ENCODE peak calls at places on chromosome 9, in nine cellular contexts. F, X, D, E, I, R, G, P and A are unnamed samples.

GRCh38 chr9:13758876-13759275 is 479.4 kb upstream of the MPDZ start:
- DNase-seq in F (no peak), X (no peak), D (no peak), E (peak; percentile 16), I (no peak), R (no peak), G (no peak), P (no peak), A (no peak)

GRCh38 chr9:26786571-26786970 is 106.0 kb downstream of the CAAP1 start:
- DNase-seq in F (no peak), X (no peak), D (no peak), E (no peak), I (no peak), R (no peak), G (no peak), P (no peak), A (no peak)

GRCh38 chr9:135330685-135331590 is 148.6 kb upstream of the PPP1R26 start:
- DNase-seq in F (no peak), X (no peak), D (peak; percentile 1), E (no peak), I (no peak), R (no peak), G (no peak), P (no peak), A (no peak)

GRCh38 chr9:130791279-130791894 is 43.7 kb upstream of the ABL1 start:
- DNase-seq in F (no peak), X (no peak), D (no peak), E (no peak), I (no peak), R (no peak), G (no peak), P (no peak), A (no peak)

GRCh38 chr9:20355022-20355421 is 267.3 kb downstream of the MLLT3 start:
- DNase-seq in F (peak; percentile 29), X (peak; percentile 78), D (no peak), E (no peak), I (no peak), R (peak; percentile 53), G (peak; percentile 88), P (peak; percentile 12), A (no peak)

GRCh38 chr9:136589766-136590740 is 44.2 kb upstream of the NOTCH1 start:
- DNase-seq in F (no peak), X (no peak), D (no peak), E (no peak), I (no peak), R (no peak), G (no peak), P (no peak), A (no peak)

GRCh38 chr9:7549261-7549660 is 250.3 kb downstream of the DMAC1 start:
- DNase-seq in F (no peak), X (no peak), D (no peak), E (peak; percentile 32), I (no peak), R (no peak), G (peak; percentile 14), P (peak; percentile 34), A (peak; percentile 34)

GRCh38 chr9:26673276-26673675 is 219.3 kb downstream of the CAAP1 start:
- DNase-seq in F (no peak), X (no peak), D (no peak), E (no peak), I (no peak), R (no peak), G (no peak), P (no peak), A (no peak)

GRCh38 chr9:87442451-87442850 is 55.2 kb upstream of the DAPK1 start:
- DNase-seq in F (no peak), X (no peak), D (no peak), E (no peak), I (no peak), R (no peak), G (no peak), P (no peak), A (no peak)

GRCh38 chr9:108511200-108511756 is 344.5 kb downstream of the ACTL7B start:
- DNase-seq in F (no peak), X (peak; percentile 11), D (no peak), E (no peak), I (no peak), R (peak; percentile 84), G (peak; percentile 84), P (no peak), A (no peak)

GRCh38 chr9:2087500-2088313 is 72.6 kb downstream of the SMARCA2 start:
- DNase-seq in F (peak; percentile 53), X (peak; percentile 43), D (no peak), E (no peak), I (no peak), R (no peak), G (peak; percentile 64), P (peak; percentile 33), A (no peak)

GRCh38 chr9:115200711-115201505 is 83.0 kb upstream of the TNC start:
- DNase-seq in F (no peak), X (no peak), D (no peak), E (no peak), I (no peak), R (peak; percentile 86), G (peak; percentile 64), P (no peak), A (no peak)

GRCh38 chr9:98347642-98348041 is 92.2 kb upstream of the TBC1D2 start:
- DNase-seq in F (no peak), X (no peak), D (no peak), E (no peak), I (no peak), R (no peak), G (no peak), P (no peak), A (no peak)

GRCh38 chr9:86763795-86764194 is 183.5 kb downstream of the GAS1 start:
- DNase-seq in F (no peak), X (no peak), D (no peak), E (no peak), I (no peak), R (no peak), G (no peak), P (no peak), A (no peak)

GRCh38 chr9:115164511-115164974 is 46.6 kb upstream of the TNC start:
- DNase-seq in F (peak; percentile 93), X (no peak), D (no peak), E (no peak), I (no peak), R (no peak), G (peak; percentile 45), P (peak; percentile 44), A (peak; percentile 70)

GRCh38 chr9:133603165-133603927 is 5.8 kb downstream of the FAM163B start:
- DNase-seq in F (no peak), X (no peak), D (no peak), E (no peak), I (no peak), R (no peak), G (no peak), P (no peak), A (no peak)

GRCh38 chr9:133604856-133605255 is 4.3 kb downstream of the FAM163B start:
- DNase-seq in F (no peak), X (no peak), D (no peak), E (no peak), I (no peak), R (no peak), G (no peak), P (no peak), A (no peak)

GRCh38 chr9:133605446-133605845 is 3.7 kb downstream of the FAM163B start:
- DNase-seq in F (no peak), X (no peak), D (no peak), E (no peak), I (no peak), R (no peak), G (no peak), P (no peak), A (no peak)

GRCh38 chr9:133605856-133606721 is 3.1 kb downstream of the FAM163B start:
- DNase-seq in F (no peak), X (no peak), D (no peak), E (no peak), I (no peak), R (no peak), G (no peak), P (no peak), A (no peak)

DNA sequence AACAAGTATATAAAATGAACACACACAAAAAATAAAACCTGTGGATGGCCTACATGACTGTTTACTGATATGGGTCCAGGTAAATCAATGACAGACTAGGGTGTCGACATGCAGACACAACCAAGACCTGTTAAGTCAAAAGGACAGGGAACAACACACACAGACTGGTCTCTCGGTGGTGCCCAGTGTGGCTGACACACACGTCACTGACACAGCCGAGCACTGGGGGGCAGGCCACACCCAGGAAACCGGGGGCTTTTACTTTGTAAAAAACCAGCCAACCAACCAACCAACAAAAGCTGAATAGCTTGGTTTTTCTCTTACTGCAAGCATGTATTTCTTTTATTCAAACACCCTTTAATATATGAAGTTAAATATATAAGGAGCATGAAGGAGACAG is 5.0 kb downstream of the FAM163B start:
- DNase-seq in F (no peak), X (peak; percentile 4), D (no peak), E (no peak), I (peak; percentile 51), R (no peak), G (no peak), P (no peak), A (no peak)
- TF ChIP-seq CTCF in F (no peak), X (peak; percentile 34), D (no peak), E (no peak), I (peak; percentile 52), R (peak; percentile 1), G (no peak), P (peak; percentile 13), A (peak; percentile 2)

GRCh38 chr9:127925959-127926949 is 4.3 kb downstream of the PIP5KL1 start:
- DNase-seq in F (no peak), X (no peak), D (no peak), E (no peak), I (no peak), R (no peak), G (no peak), P (no peak), A (no peak)
- H3K4me3 ChIP-seq in F (no peak overlapping the region), X (no peak overlapping the region), D (no peak overlapping the region), E (no peak overlapping the region), I (peak overlapping the region; percentile 65), R (no peak overlapping the region), G (peak overlapping the region; percentile 19), P (no peak overlapping the region), A (peak overlapping the region; percentile 50)

DNA sequence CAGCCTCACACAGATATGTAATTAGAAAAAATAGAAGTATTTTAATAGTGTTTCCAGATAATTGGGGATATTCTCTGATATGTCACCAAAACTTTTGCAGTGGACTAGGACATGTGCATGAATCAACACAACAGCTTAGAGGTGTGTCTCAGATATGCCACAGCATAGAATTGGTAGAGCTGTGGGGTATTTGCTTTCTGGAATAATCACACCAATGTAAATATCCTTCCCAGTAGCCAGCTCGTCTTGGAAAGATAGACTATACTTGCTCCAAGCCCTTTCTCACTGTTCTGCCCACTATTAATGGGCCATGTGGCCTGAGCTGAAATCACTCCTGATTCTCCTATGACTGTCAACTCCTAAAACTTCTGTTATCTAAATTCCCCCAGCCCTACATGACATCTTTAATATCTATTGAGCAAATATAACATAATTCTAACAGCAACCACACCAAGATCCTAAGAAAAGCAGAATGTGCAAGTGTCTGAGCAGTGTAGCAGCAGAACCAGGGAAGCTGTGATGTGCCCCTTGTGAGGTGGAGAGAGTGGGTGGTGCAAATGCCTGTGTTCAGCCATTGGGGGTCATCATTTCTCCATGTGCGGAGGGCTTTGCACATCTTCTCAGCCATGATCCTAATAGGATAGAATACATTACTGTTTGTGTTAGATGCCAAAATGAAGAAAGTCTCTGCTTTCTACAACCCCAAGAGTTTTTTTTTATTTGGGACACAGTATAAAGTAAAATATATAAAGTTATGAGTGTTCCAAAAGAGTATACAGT is 65.0 kb downstream of the MELK start:
- DNase-seq in F (no peak), X (peak; percentile 1), D (no peak), E (no peak), I (no peak), R (no peak), G (no peak), P (no peak), A (no peak)
- TF ChIP-seq CTCF in F (no peak), X (peak; percentile 38), D (no peak), E (no peak), I (no peak), R (no peak), G (no peak), P (no peak), A (no peak)

GRCh38 chr9:4892501-4893194 is 92.4 kb upstream of the JAK2 start:
- DNase-seq in F (peak; percentile 74), X (no peak), D (no peak), E (no peak), I (no peak), R (no peak), G (no peak), P (no peak), A (no peak)
- H3K4me3 ChIP-seq in F (peak overlapping the region; percentile 39), X (no peak overlapping the region), D (no peak overlapping the region), E (no peak overlapping the region), I (no peak overlapping the region), R (no peak overlapping the region), G (no peak overlapping the region), P (no peak overlapping the region), A (no peak overlapping the region)